ENCODE peak calls at places on chromosomes 1 and 21, in nine cellular contexts. One of them, this sample, is unnamed.

GRCh38 chr1:1307261-1307907 is 346 bp downstream of the ACAP3 start:
- DNase-seq in spleen: peak; percentile 91
- DNase-seq in MM.1S: peak; percentile 19
- DNase-seq in upper lobe of right lung: peak; percentile 83
- DNase-seq in mammary epithelial cell: no peak
- DNase-seq in A673: no peak
- DNase-seq in ovary: no peak
- DNase-seq in right atrium auricular region: no peak
- DNase-seq in left ventricle myocardium inferior: peak; percentile 60
- DNase-seq in this sample: no peak

GRCh38 chr1:35726814-35727433 is 8.2 kb upstream of the C1orf216 start:
- DNase-seq in spleen: no peak
- DNase-seq in ovary: peak; percentile 56
- DNase-seq in A673: peak; percentile 80
- DNase-seq in mammary epithelial cell: peak; percentile 22
- DNase-seq in left ventricle myocardium inferior: peak; percentile 40
- DNase-seq in upper lobe of right lung: no peak
- DNase-seq in right atrium auricular region: no peak
- DNase-seq in MM.1S: peak; percentile 48
- DNase-seq in this sample: peak; percentile 48

GRCh38 chr1:168465942-168466702 is 77.7 kb downstream of the XCL2 start:
- DNase-seq in ovary: no peak
- DNase-seq in MM.1S: peak; percentile 24
- DNase-seq in mammary epithelial cell: peak; percentile 71
- DNase-seq in spleen: no peak
- DNase-seq in upper lobe of right lung: no peak
- DNase-seq in left ventricle myocardium inferior: peak; percentile 23
- DNase-seq in A673: peak; percentile 83
- DNase-seq in right atrium auricular region: no peak
- DNase-seq in this sample: peak; percentile 84

GRCh38 chr1:228263636-228264035 is 55.8 kb downstream of the OBSCN start:
- DNase-seq in ovary: no peak
- DNase-seq in MM.1S: no peak
- DNase-seq in spleen: no peak
- DNase-seq in right atrium auricular region: no peak
- DNase-seq in mammary epithelial cell: no peak
- DNase-seq in left ventricle myocardium inferior: no peak
- DNase-seq in A673: no peak
- DNase-seq in upper lobe of right lung: no peak
- DNase-seq in this sample: no peak

GRCh38 chr1:236280438-236281285 is 1.1 kb downstream of the ERO1B start:
- DNase-seq in mammary epithelial cell: peak; percentile 5
- DNase-seq in upper lobe of right lung: no peak
- DNase-seq in ovary: no peak
- DNase-seq in spleen: no peak
- DNase-seq in MM.1S: peak; percentile 49
- DNase-seq in right atrium auricular region: no peak
- DNase-seq in left ventricle myocardium inferior: no peak
- DNase-seq in A673: no peak
- DNase-seq in this sample: no peak

GRCh38 chr1:236168716-236169429 is 26.5 kb downstream of the GPR137B start:
- DNase-seq in right atrium auricular region: no peak
- DNase-seq in MM.1S: peak; percentile 78
- DNase-seq in spleen: peak; percentile 75
- DNase-seq in mammary epithelial cell: no peak
- DNase-seq in upper lobe of right lung: peak; percentile 83
- DNase-seq in left ventricle myocardium inferior: peak; percentile 40
- DNase-seq in A673: no peak
- DNase-seq in ovary: no peak
- DNase-seq in this sample: peak; percentile 34

GRCh38 chr21:31098576-31099005 is 60.3 kb upstream of the KRTAP19-8 start:
- DNase-seq in A673: peak; percentile 62
- DNase-seq in right atrium auricular region: peak; percentile 79
- DNase-seq in ovary: peak; percentile 27
- DNase-seq in upper lobe of right lung: peak; percentile 78
- DNase-seq in mammary epithelial cell: peak; percentile 24
- DNase-seq in spleen: peak; percentile 87
- DNase-seq in left ventricle myocardium inferior: peak; percentile 69
- DNase-seq in MM.1S: peak; percentile 56
- DNase-seq in this sample: peak; percentile 73

GRCh38 chr1:167416506-167416905 is 101.8 kb downstream of the CD247 start:
- DNase-seq in left ventricle myocardium inferior: no peak
- DNase-seq in right atrium auricular region: no peak
- DNase-seq in ovary: no peak
- DNase-seq in A673: no peak
- DNase-seq in mammary epithelial cell: no peak
- DNase-seq in spleen: no peak
- DNase-seq in MM.1S: no peak
- DNase-seq in upper lobe of right lung: peak; percentile 79
- DNase-seq in this sample: no peak

GRCh38 chr21:34690041-34690792 is 21.4 kb downstream of the CLIC6 start:
- DNase-seq in ovary: no peak
- DNase-seq in left ventricle myocardium inferior: no peak
- DNase-seq in right atrium auricular region: no peak
- DNase-seq in upper lobe of right lung: no peak
- DNase-seq in MM.1S: no peak
- DNase-seq in spleen: no peak
- DNase-seq in mammary epithelial cell: peak; percentile 49
- DNase-seq in A673: no peak
- DNase-seq in this sample: no peak

GRCh38 chr1:107867422-107867821 is 97.6 kb downstream of the VAV3 start:
- DNase-seq in spleen: no peak
- DNase-seq in A673: no peak
- DNase-seq in ovary: no peak
- DNase-seq in right atrium auricular region: no peak
- DNase-seq in mammary epithelial cell: no peak
- DNase-seq in upper lobe of right lung: no peak
- DNase-seq in left ventricle myocardium inferior: no peak
- DNase-seq in MM.1S: no peak
- DNase-seq in this sample: no peak

GRCh38 chr1:47323475-47324105 is 9.6 kb upstream of the STIL start:
- DNase-seq in spleen: no peak
- DNase-seq in mammary epithelial cell: no peak
- DNase-seq in MM.1S: no peak
- DNase-seq in upper lobe of right lung: no peak
- DNase-seq in right atrium auricular region: no peak
- DNase-seq in left ventricle myocardium inferior: no peak
- DNase-seq in A673: no peak
- DNase-seq in ovary: no peak
- DNase-seq in this sample: no peak

GRCh38 chr21:44514218-44514520 is 25.8 kb downstream of the KRTAP10-1 start:
- DNase-seq in spleen: no peak
- DNase-seq in A673: no peak
- DNase-seq in ovary: no peak
- DNase-seq in upper lobe of right lung: no peak
- DNase-seq in mammary epithelial cell: no peak
- DNase-seq in left ventricle myocardium inferior: no peak
- DNase-seq in MM.1S: no peak
- DNase-seq in right atrium auricular region: no peak
- DNase-seq in this sample: no peak
- H3K9me3 ChIP-seq in spleen: no peaks in the 10 kb centered on the region
- H3K9me3 ChIP-seq in A673: no peaks in the 10 kb centered on the region
- H3K9me3 ChIP-seq in ovary: no peaks in the 10 kb centered on the region
- H3K9me3 ChIP-seq in upper lobe of right lung: no peaks in the 10 kb centered on the region
- H3K9me3 ChIP-seq in mammary epithelial cell: no peaks in the 10 kb centered on the region
- H3K9me3 ChIP-seq in left ventricle myocardium inferior: no peaks in the 10 kb centered on the region
- H3K9me3 ChIP-seq in MM.1S: no peaks in the 10 kb centered on the region
- H3K9me3 ChIP-seq in right atrium auricular region: no peaks in the 10 kb centered on the region
- H3K9me3 ChIP-seq in this sample: no peaks in the 10 kb centered on the region

GRCh38 chr1:220281159-220281574 is 8.9 kb upstream of the RAB3GAP2 start:
- DNase-seq in upper lobe of right lung: no peak
- DNase-seq in ovary: no peak
- DNase-seq in A673: peak; percentile 47
- DNase-seq in right atrium auricular region: no peak
- DNase-seq in left ventricle myocardium inferior: no peak
- DNase-seq in MM.1S: peak; percentile 32
- DNase-seq in mammary epithelial cell: peak; percentile 32
- DNase-seq in spleen: no peak
- DNase-seq in this sample: no peak

GRCh38 chr1:220290163-220290761 is 18.0 kb upstream of the RAB3GAP2 start:
- DNase-seq in A673: no peak
- DNase-seq in mammary epithelial cell: no peak
- DNase-seq in upper lobe of right lung: no peak
- DNase-seq in right atrium auricular region: no peak
- DNase-seq in spleen: no peak
- DNase-seq in ovary: no peak
- DNase-seq in left ventricle myocardium inferior: no peak
- DNase-seq in MM.1S: no peak
- DNase-seq in this sample: no peak

GRCh38 chr1:220291575-220291974 is 19.3 kb upstream of the RAB3GAP2 start:
- DNase-seq in left ventricle myocardium inferior: no peak
- DNase-seq in MM.1S: no peak
- DNase-seq in spleen: no peak
- DNase-seq in mammary epithelial cell: no peak
- DNase-seq in A673: no peak
- DNase-seq in right atrium auricular region: no peak
- DNase-seq in ovary: no peak
- DNase-seq in upper lobe of right lung: no peak
- DNase-seq in this sample: no peak

GRCh38 chr1:220283616-220284015 is 11.4 kb upstream of the RAB3GAP2 start:
- DNase-seq in mammary epithelial cell: no peak
- DNase-seq in spleen: no peak
- DNase-seq in MM.1S: no peak
- DNase-seq in A673: no peak
- DNase-seq in upper lobe of right lung: no peak
- DNase-seq in left ventricle myocardium inferior: no peak
- DNase-seq in right atrium auricular region: no peak
- DNase-seq in ovary: no peak
- DNase-seq in this sample: no peak

DNA sequence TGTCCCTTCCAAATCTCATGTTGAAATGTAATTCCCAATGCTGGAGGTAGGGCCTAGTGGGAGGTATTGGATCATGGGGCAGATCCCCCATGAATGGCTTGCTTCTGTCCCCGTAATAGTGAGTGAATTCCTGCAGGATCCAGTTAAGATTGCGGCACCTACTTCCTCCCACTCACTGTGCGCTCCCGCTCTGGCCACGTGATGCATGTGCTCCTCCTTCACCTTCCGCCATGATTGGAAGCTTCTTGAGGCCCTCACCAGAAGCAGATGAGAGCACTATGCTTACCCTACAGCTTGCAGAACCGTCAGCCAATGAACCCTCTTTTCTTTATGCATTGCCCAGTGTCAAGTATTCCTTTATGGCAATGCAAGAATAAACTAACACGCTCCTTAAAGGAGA is 14.9 kb upstream of the RAB3GAP2 start:
- DNase-seq in ovary: no peak
- DNase-seq in MM.1S: no peak
- DNase-seq in left ventricle myocardium inferior: no peak
- DNase-seq in A673: no peak
- DNase-seq in spleen: no peak
- DNase-seq in mammary epithelial cell: no peak
- DNase-seq in right atrium auricular region: no peak
- DNase-seq in upper lobe of right lung: no peak
- DNase-seq in this sample: no peak
- H3K27me3 ChIP-seq in ovary: no peaks in the 10 kb centered on the region
- H3K27me3 ChIP-seq in MM.1S: no peaks in the 10 kb centered on the region
- H3K27me3 ChIP-seq in left ventricle myocardium inferior: peaks cover under 1% of the 10 kb centered on the region
- H3K27me3 ChIP-seq in A673: peaks cover 8% of the 10 kb centered on the region
- H3K27me3 ChIP-seq in spleen: no peaks in the 10 kb centered on the region
- H3K27me3 ChIP-seq in mammary epithelial cell: no peaks in the 10 kb centered on the region
- H3K27me3 ChIP-seq in right atrium auricular region: no peaks in the 10 kb centered on the region
- H3K27me3 ChIP-seq in upper lobe of right lung: no peaks in the 10 kb centered on the region
- H3K27me3 ChIP-seq in this sample: peaks cover 22% of the 10 kb centered on the region

DNA sequence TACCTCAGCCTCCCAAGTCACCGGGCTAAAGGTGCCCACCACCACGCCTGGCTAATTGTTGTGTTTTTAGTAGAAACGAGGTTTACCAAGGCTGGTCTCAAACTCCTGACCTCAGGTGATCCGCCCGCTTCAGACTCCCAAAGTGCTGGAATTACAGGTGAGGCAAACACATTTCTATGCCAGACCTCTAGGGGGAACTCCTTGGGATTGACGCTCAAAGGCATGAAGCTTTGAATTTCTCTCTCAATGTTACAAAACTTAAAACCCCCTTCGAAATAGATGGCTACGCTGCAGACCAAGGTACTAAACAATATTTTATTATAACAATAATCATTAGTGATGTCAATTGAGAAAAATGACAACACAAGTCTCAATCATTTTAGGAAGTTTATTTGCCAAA is 330.0 kb downstream of the SETD4 start:
- DNase-seq in A673: no peak
- DNase-seq in left ventricle myocardium inferior: no peak
- DNase-seq in right atrium auricular region: no peak
- DNase-seq in ovary: no peak
- DNase-seq in spleen: no peak
- DNase-seq in upper lobe of right lung: no peak
- DNase-seq in mammary epithelial cell: no peak
- DNase-seq in MM.1S: no peak
- DNase-seq in this sample: no peak
- TF ChIP-seq CTCF in A673: no peak
- TF ChIP-seq CTCF in left ventricle myocardium inferior: no peak
- TF ChIP-seq CTCF in right atrium auricular region: no peak
- TF ChIP-seq CTCF in ovary: no peak
- TF ChIP-seq CTCF in spleen: no peak
- TF ChIP-seq CTCF in upper lobe of right lung: no peak
- TF ChIP-seq CTCF in mammary epithelial cell: no peak
- TF ChIP-seq CTCF in MM.1S: no peak
- TF ChIP-seq CTCF in this sample: no peak

GRCh38 chr1:29998686-29999085 is 724.7 kb downstream of the MATN1 start:
- DNase-seq in right atrium auricular region: no peak
- DNase-seq in spleen: no peak
- DNase-seq in left ventricle myocardium inferior: no peak
- DNase-seq in MM.1S: no peak
- DNase-seq in ovary: no peak
- DNase-seq in upper lobe of right lung: no peak
- DNase-seq in mammary epithelial cell: no peak
- DNase-seq in A673: no peak
- DNase-seq in this sample: no peak

GRCh38 chr1:29993950-29994349 is 729.4 kb downstream of the MATN1 start:
- DNase-seq in A673: no peak
- DNase-seq in spleen: no peak
- DNase-seq in ovary: no peak
- DNase-seq in right atrium auricular region: no peak
- DNase-seq in upper lobe of right lung: no peak
- DNase-seq in mammary epithelial cell: no peak
- DNase-seq in left ventricle myocardium inferior: no peak
- DNase-seq in MM.1S: no peak
- DNase-seq in this sample: no peak

GRCh38 chr1:30001011-30001410 is 722.4 kb downstream of the MATN1 start:
- DNase-seq in MM.1S: no peak
- DNase-seq in right atrium auricular region: no peak
- DNase-seq in A673: no peak
- DNase-seq in mammary epithelial cell: no peak
- DNase-seq in spleen: no peak
- DNase-seq in ovary: no peak
- DNase-seq in left ventricle myocardium inferior: no peak
- DNase-seq in upper lobe of right lung: no peak
- DNase-seq in this sample: no peak

GRCh38 chr1:30001452-30002039 is 721.8 kb downstream of the MATN1 start:
- DNase-seq in ovary: no peak
- DNase-seq in right atrium auricular region: no peak
- DNase-seq in left ventricle myocardium inferior: no peak
- DNase-seq in MM.1S: no peak
- DNase-seq in upper lobe of right lung: no peak
- DNase-seq in spleen: no peak
- DNase-seq in mammary epithelial cell: no peak
- DNase-seq in A673: no peak
- DNase-seq in this sample: no peak

DNA sequence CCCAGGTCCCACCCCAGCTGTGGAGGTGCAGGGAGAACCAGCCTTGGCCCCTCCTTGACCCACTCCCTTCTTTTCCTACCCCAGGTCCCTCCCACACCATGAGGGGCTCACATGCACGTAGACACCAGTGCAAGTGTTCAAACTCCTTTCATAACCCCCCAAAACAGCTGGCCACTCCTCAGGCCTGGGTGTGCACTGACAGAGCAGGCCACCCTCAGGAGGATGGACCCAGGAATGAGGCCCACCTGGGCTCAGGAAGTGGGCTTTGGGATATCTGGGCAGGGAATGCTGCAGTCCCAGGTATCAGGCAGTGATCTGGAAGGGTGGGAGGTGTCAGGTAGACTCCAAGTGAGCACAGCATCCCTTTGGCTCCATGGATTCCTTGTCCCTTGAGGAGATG is 723.8 kb downstream of the MATN1 start:
- DNase-seq in spleen: no peak
- DNase-seq in MM.1S: no peak
- DNase-seq in upper lobe of right lung: no peak
- DNase-seq in right atrium auricular region: no peak
- DNase-seq in ovary: no peak
- DNase-seq in A673: no peak
- DNase-seq in mammary epithelial cell: no peak
- DNase-seq in left ventricle myocardium inferior: no peak
- DNase-seq in this sample: no peak
- H3K9me3 ChIP-seq in spleen: peaks cover 10% of the 10 kb centered on the region
- H3K9me3 ChIP-seq in MM.1S: no peaks in the 10 kb centered on the region
- H3K9me3 ChIP-seq in upper lobe of right lung: no peaks in the 10 kb centered on the region
- H3K9me3 ChIP-seq in right atrium auricular region: no peaks in the 10 kb centered on the region
- H3K9me3 ChIP-seq in ovary: no peaks in the 10 kb centered on the region
- H3K9me3 ChIP-seq in A673: no peaks in the 10 kb centered on the region
- H3K9me3 ChIP-seq in mammary epithelial cell: no peaks in the 10 kb centered on the region
- H3K9me3 ChIP-seq in left ventricle myocardium inferior: peaks cover 16% of the 10 kb centered on the region
- H3K9me3 ChIP-seq in this sample: no peaks in the 10 kb centered on the region